ENCODE peak calls at places on chromosomes 1 and 21, in six cellular contexts. A, L, F, P, O and X are unnamed samples.

GRCh38 chr1:154420172-154420571 is 15.0 kb downstream of the IL6R start:
- DNase-seq in A (peak; percentile 95), L (peak; percentile 71), F (no peak), P (no peak), O (peak; percentile 78), X (no peak)

GRCh38 chr1:1426961-1427934 is 6.2 kb upstream of the ANKRD65 start:
- DNase-seq in A (no peak), L (no peak), F (no peak), P (no peak), O (no peak), X (no peak)

GRCh38 chr1:37150986-37151385 is 116.7 kb upstream of the GRIK3 start:
- DNase-seq in A (no peak), L (no peak), F (no peak), P (no peak), O (no peak), X (no peak)

GRCh38 chr21:44415073-44416025 is 40.0 kb upstream of the LRRC3 start:
- DNase-seq in A (no peak), L (no peak), F (no peak), P (no peak), O (no peak), X (no peak)

GRCh38 chr1:200888349-200888838 is 6.3 kb upstream of the INAVA start:
- DNase-seq in A (no peak), L (no peak), F (no peak), P (no peak), O (peak; percentile 69), X (no peak)

GRCh38 chr1:87612966-87613365 is 284.3 kb downstream of the LMO4 start:
- DNase-seq in A (no peak), L (no peak), F (no peak), P (peak; percentile 71), O (no peak), X (no peak)

GRCh38 chr1:221868894-221869293 is 127.0 kb upstream of the DUSP10 start:
- DNase-seq in A (peak; percentile 80), L (no peak), F (no peak), P (no peak), O (no peak), X (no peak)

GRCh38 chr1:12433323-12434053 is 184.5 kb downstream of the DHRS3 start:
- DNase-seq in A (peak; percentile 91), L (no peak), F (no peak), P (peak; percentile 28), O (peak; percentile 36), X (no peak)

GRCh38 chr1:34806396-34806795 is 13.6 kb downstream of the GJA4 start:
- DNase-seq in A (no peak), L (no peak), F (no peak), P (no peak), O (no peak), X (no peak)

GRCh38 chr1:205301220-205301821 is 20.2 kb downstream of the NUAK2 start:
- DNase-seq in A (peak; percentile 96), L (no peak), F (no peak), P (peak; percentile 97), O (peak; percentile 51), X (peak; percentile 61)

GRCh38 chr1:228074954-228075730 is 7.4 kb upstream of the ARF1 start:
- DNase-seq in A (no peak), L (no peak), F (no peak), P (no peak), O (peak; percentile 12), X (no peak)

GRCh38 chr1:54120698-54121481 is 31.9 kb downstream of the CDCP2 start:
- DNase-seq in A (no peak), L (no peak), F (no peak), P (no peak), O (no peak), X (no peak)

GRCh38 chr1:222373831-222374603 is 173.9 kb downstream of the HHIPL2 start:
- DNase-seq in A (no peak), L (no peak), F (no peak), P (no peak), O (no peak), X (peak; percentile 3)

GRCh38 chr1:247331172-247331525 is 518 bp downstream of the ZNF496 start:
- DNase-seq in A (peak; percentile 76), L (peak; percentile 46), F (no peak), P (peak; percentile 85), O (peak; percentile 87), X (peak; percentile 58)

GRCh38 chr1:205344010-205344808 is 12.5 kb downstream of the KLHDC8A start:
- DNase-seq in A (no peak), L (no peak), F (no peak), P (peak; percentile 56), O (peak; percentile 45), X (no peak)

GRCh38 chr1:92721886-92722285 is 63.0 kb downstream of the EVI5 start:
- DNase-seq in A (no peak), L (no peak), F (no peak), P (no peak), O (no peak), X (no peak)

GRCh38 chr1:53657891-53658396 is 81.0 kb downstream of the GLIS1 start:
- DNase-seq in A (no peak), L (no peak), F (no peak), P (no peak), O (no peak), X (no peak)

GRCh38 chr1:169049258-169049936 is 57.1 kb upstream of the ATP1B1 start:
- DNase-seq in A (no peak), L (no peak), F (no peak), P (no peak), O (no peak), X (no peak)

GRCh38 chr1:204932573-204932909 is 61.9 kb downstream of the NFASC start:
- DNase-seq in A (no peak), L (no peak), F (no peak), P (no peak), O (no peak), X (no peak)

DNA sequence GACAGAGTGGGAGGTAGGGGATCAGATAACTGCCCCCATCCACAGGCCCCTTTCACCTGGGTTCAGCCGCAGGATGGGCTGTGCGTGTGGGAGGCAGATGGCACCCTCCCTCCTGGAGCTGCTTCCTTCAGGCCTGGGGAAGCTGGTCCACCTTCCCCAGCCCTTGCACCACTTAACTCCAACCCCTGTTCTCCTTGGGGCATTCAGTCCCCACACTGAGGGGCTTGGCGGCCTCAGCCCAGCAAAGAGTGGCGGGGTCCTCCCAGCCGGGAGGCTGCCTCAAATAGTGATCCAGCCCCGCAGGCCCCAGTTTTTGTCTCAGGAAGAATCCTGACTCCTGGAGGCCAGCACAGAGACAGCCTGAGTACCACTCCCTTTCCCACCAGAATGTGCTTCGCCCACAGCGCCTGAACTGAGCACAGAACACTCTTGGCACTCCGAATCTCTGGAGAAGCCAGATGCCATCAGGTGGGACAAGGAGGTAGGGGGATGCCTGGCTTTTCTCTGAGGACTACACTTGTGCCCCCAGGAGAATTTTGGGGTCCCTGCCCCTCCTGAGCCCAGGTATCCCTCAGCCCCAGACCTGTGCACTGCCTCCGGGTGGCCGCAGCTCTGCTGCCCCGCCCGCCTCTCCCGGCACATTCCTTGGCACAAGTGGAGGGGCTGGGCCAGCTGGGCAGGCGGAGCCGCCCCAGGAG is 945 bp downstream of the PAQR6 start:
- DNase-seq in A (no peak), L (no peak), F (no peak), P (no peak), O (no peak), X (no peak)
- TF ChIP-seq CTCF in A (no peak), L (no peak), F (no peak), P (no peak), O (no peak), X (no peak)

GRCh38 chr1:172642970-172643369 is 15.9 kb upstream of the FASLG start:
- DNase-seq in A (no peak), L (no peak), F (no peak), P (no peak), O (no peak), X (no peak)

GRCh38 chr1:172646653-172647052 is 12.2 kb upstream of the FASLG start:
- DNase-seq in A (no peak), L (no peak), F (no peak), P (no peak), O (no peak), X (no peak)

GRCh38 chr1:172650474-172651193 is 8.3 kb upstream of the FASLG start:
- DNase-seq in A (no peak), L (no peak), F (no peak), P (no peak), O (no peak), X (no peak)

GRCh38 chr1:172647987-172648386 is 10.9 kb upstream of the FASLG start:
- DNase-seq in A (no peak), L (no peak), F (no peak), P (no peak), O (no peak), X (no peak)

DNA sequence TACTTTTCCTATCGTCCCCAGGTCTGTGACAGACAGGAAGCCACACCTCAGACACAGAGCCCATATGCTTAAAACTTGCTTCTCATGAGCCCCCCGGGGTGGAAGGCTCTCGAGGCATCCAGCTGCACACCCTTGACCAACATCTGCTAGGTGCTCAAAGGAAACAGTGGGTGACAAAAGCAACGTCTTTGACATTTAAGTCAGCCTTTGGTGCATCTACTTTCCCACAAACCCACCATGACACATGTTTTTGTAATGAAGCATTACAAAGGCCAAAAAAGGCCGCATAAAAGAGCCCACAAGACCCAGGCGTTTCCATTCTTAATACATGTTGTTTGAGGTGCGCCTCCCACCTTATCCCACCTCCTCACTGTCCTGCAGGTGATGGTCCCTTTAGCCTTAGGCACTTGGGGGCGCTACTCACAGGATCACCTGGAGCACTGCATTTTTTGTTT is 11.8 kb upstream of the FASLG start:
- DNase-seq in A (no peak), L (no peak), F (no peak), P (no peak), O (no peak), X (no peak)
- TF ChIP-seq CTCF in A (no peak), L (no peak), F (no peak), P (no peak), O (no peak), X (no peak)

DNA sequence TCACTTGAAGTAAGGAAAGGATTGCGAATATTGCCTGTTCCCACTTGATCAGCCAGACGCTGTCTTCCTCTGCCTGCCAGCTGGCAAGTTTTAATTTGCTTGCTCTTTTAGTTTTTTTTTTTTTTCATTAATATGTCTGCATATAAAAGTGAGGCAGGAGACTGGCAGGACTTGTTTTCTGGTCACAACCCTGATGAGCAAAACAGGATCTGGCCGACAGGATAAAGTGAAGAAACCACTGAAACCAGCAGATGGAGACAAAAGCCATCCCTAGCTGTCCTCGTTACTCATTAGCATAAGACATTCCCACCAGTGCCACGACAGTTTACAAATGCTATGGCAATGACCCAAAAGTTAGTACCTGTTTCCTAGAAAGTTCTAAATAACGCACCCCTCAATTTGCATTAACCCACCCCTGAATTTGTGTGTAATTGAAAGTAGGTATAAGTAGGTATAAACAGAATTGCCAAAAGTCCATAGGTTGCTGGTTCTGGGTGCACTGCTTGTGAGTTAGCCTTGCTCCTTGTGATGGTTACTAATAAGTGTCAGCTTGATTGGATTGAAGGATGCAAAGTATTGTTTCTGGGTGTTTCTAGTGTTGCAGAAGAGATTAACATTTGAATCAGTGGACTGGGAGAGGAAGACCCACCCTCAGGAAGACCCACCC is 60.8 kb downstream of the ZNF684 start:
- DNase-seq in A (peak; percentile 27), L (no peak), F (no peak), P (peak; percentile 35), O (no peak), X (no peak)
- TF ChIP-seq CTCF in A (peak; percentile 56), L (no peak), F (peak; percentile 34), P (peak; percentile 13), O (peak; percentile 14), X (peak; percentile 63)

DNA sequence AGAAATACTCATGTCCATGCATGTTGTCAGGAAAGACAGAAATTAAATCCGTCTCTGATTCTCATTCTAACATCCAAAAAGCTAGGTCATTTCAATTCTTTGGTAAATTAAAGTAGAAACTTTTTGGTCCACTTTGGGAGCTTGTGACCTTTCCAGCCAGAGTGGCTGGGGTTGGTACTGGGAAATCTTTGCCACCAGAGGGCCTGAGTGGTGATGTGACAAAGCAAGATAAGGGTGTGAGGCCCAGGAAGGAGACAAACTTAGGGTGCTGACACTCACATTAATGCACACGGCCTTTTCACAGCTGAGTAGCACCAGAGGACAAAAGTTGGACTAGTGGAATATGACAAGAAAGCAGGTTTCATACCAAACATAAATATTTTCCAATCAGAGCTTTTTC is 144.3 kb downstream of the DNM3 start:
- DNase-seq in A (no peak), L (no peak), F (no peak), P (peak; percentile 40), O (no peak), X (peak; percentile 6)
- TF ChIP-seq CTCF in A (peak; percentile 29), L (no peak), F (no peak), P (peak; percentile 14), O (no peak), X (peak; percentile 38)